ENCODE peak calls at places on chromosomes 13 and 19, in five cellular contexts. I is GM04504, D is RWPE1, J is fibroblast of mammary gland, Q is GM03348. X is an unnamed sample.

GRCh38 chr19:29367701-29368306 is 154.9 kb upstream of the UQCRFS1 start:
- DNase-seq in I (no peak), D (no peak), J (no peak), Q (no peak), X (no peak)

GRCh38 chr19:16715613-16716012 is 4.0 kb upstream of the NWD1 start:
- DNase-seq in I (no peak), D (no peak), J (no peak), Q (no peak), X (no peak)

GRCh38 chr13:29540799-29541198 is 54.7 kb downstream of the SLC7A1 start:
- DNase-seq in I (no peak), D (no peak), J (no peak), Q (no peak), X (no peak)

GRCh38 chr19:6540918-6541689 is 10.3 kb downstream of the TNFSF9 start:
- DNase-seq in I (no peak), D (no peak), J (no peak), Q (no peak), X (no peak)

GRCh38 chr19:40650749-40651305 is 39.6 kb downstream of the NUMBL start:
- DNase-seq in I (peak; percentile 88), D (no peak), J (peak; percentile 95), Q (peak; percentile 83), X (peak; percentile 72)

GRCh38 chr19:46587861-46588260 is 13.3 kb upstream of the CALM3 start:
- DNase-seq in I (no peak), D (no peak), J (no peak), Q (no peak), X (no peak)

GRCh38 chr19:55210120-55210493 is 806 bp upstream of the PTPRH start:
- DNase-seq in I (peak; percentile 89), D (peak; percentile 83), J (peak; percentile 97), Q (peak; percentile 60), X (peak; percentile 87)

GRCh38 chr19:3357362-3357730 is 9.0 kb upstream of the NFIC start:
- DNase-seq in I (no peak), D (no peak), J (no peak), Q (no peak), X (no peak)

GRCh38 chr13:88285329-88285728 is 614.2 kb downstream of the SLITRK5 start:
- DNase-seq in I (no peak), D (no peak), J (no peak), Q (no peak), X (no peak)

GRCh38 chr13:23321534-23322241 is 111.8 kb downstream of the SACS start:
- DNase-seq in I (peak; percentile 82), D (peak; percentile 79), J (peak; percentile 92), Q (peak; percentile 87), X (peak; percentile 96)

GRCh38 chr19:18160441-18160791 is 7.5 kb downstream of the PIK3R2 start:
- DNase-seq in I (no peak), D (no peak), J (peak; percentile 7), Q (no peak), X (no peak)

GRCh38 chr13:81927347-81927746 is 1586.4 kb upstream of the SPRY2 start:
- DNase-seq in I (no peak), D (no peak), J (no peak), Q (no peak), X (no peak)

GRCh38 chr13:108269601-108270328 is at the start of gene TNFSF13B:
- DNase-seq in I (peak; percentile 13), D (no peak), J (peak; percentile 46), Q (peak; percentile 33), X (peak; percentile 79)

GRCh38 chr13:21979156-21979819 is 308.4 kb downstream of the FGF9 start:
- DNase-seq in I (no peak), D (no peak), J (no peak), Q (no peak), X (no peak)

GRCh38 chr19:2048959-2049740 is 1.9 kb downstream of the MKNK2 start:
- DNase-seq in I (no peak), D (no peak), J (no peak), Q (no peak), X (no peak)

GRCh38 chr19:13014101-13014920 is 19.0 kb downstream of the NFIX start:
- DNase-seq in I (no peak), D (no peak), J (peak; percentile 49), Q (no peak), X (peak; percentile 62)

GRCh38 chr19:1956868-1957492 is 16.0 kb downstream of the CSNK1G2 start:
- DNase-seq in I (no peak), D (no peak), J (no peak), Q (no peak), X (no peak)

GRCh38 chr13:28626266-28626665 is 32.7 kb upstream of the POMP start:
- DNase-seq in I (no peak), D (no peak), J (no peak), Q (no peak), X (no peak)

GRCh38 chr13:38952827-38953226 is 37.8 kb downstream of the STOML3 start:
- DNase-seq in I (no peak), D (peak; percentile 62), J (no peak), Q (no peak), X (no peak)